ENCODE peak calls at places on chromosome 18, in ten cellular contexts. R, L, J, V, A, X, S, K, B and G are unnamed samples. For H3K27me3, the result is how much of the 10 kb centered on the place peaks cover.

GRCh38 chr18:5414546-5414945 is 119.0 kb upstream of the ZBTB14 start:
- DNase-seq in R (no peak), J (no peak), A (no peak), S (peak), L (no peak), V (no peak), X (no peak), K (no peak), B (no peak), G (no peak)

GRCh38 chr18:77112161-77112801 is 20.3 kb downstream of the MBP start:
- DNase-seq in X (no peak), R (peak), J (no peak), K (no peak), V (no peak), L (no peak), B (no peak), S (peak), A (no peak), G (no peak)

GRCh38 chr18:48859311-48860275 is 91.2 kb downstream of the SMAD7 start:
- DNase-seq in A (peak), X (no peak), S (peak), K (no peak), J (peak), L (no peak), B (no peak), V (no peak), R (no peak), G (no peak)

GRCh38 chr18:76380791-76381405 is 114.1 kb downstream of the ZNF516 start:
- DNase-seq in S (peak), L (no peak), V (no peak), J (no peak), B (no peak), R (peak), A (no peak), X (no peak), K (peak), G (no peak)

GRCh38 chr18:48875942-48876511 is 74.7 kb downstream of the SMAD7 start:
- DNase-seq in R (no peak), L (no peak), B (no peak), A (peak), X (no peak), J (peak), S (peak), V (no peak), K (no peak), G (no peak)

GRCh38 chr18:38963943-38964660 is 1398.5 kb upstream of the CELF4 start:
- DNase-seq in K (no peak), J (no peak), L (no peak), A (no peak), X (no peak), S (no peak), B (no peak), R (no peak), V (no peak), G (no peak)

GRCh38 chr18:1191341-1191740 is 286.7 kb downstream of the ADCYAP1 start:
- DNase-seq in X (no peak), S (no peak), L (no peak), A (no peak), R (no peak), J (no peak), V (no peak), K (no peak), B (no peak), G (no peak)

GRCh38 chr18:55110436-55110835 is 151.2 kb upstream of the CCDC68 start:
- DNase-seq in S (no peak), V (no peak), J (no peak), B (no peak), R (peak), A (no peak), L (no peak), X (no peak), K (no peak), G (no peak)

GRCh38 chr18:26457611-26458350 is 90.6 kb downstream of the KCTD1 start:
- DNase-seq in V (no peak), X (no peak), A (no peak), J (no peak), B (no peak), R (no peak), L (no peak), K (no peak), S (peak), G (no peak)

GRCh38 chr18:79393181-79393598 is 2.5 kb upstream of the NFATC1 start:
- DNase-seq in S (no peak), X (no peak), L (no peak), R (no peak), V (no peak), K (no peak), B (no peak), J (no peak), A (no peak), G (no peak)

GRCh38 chr18:70405051-70405450 is 116.2 kb downstream of the SOCS6 start:
- DNase-seq in K (no peak), V (no peak), L (no peak), R (no peak), S (no peak), J (no peak), A (no peak), B (no peak), X (no peak), G (peak)

GRCh38 chr18:57784816-57785144 is 18.3 kb downstream of the ATP8B1 start:
- DNase-seq in S (no peak), R (no peak), B (no peak), A (no peak), V (no peak), L (no peak), J (no peak), K (no peak), X (no peak), G (no peak)

GRCh38 chr18:68660355-68661183 is 54.3 kb downstream of the TMX3 start:
- DNase-seq in L (no peak), R (no peak), V (no peak), K (peak), J (no peak), S (peak), B (no peak), X (no peak), A (no peak), G (peak)

DNA sequence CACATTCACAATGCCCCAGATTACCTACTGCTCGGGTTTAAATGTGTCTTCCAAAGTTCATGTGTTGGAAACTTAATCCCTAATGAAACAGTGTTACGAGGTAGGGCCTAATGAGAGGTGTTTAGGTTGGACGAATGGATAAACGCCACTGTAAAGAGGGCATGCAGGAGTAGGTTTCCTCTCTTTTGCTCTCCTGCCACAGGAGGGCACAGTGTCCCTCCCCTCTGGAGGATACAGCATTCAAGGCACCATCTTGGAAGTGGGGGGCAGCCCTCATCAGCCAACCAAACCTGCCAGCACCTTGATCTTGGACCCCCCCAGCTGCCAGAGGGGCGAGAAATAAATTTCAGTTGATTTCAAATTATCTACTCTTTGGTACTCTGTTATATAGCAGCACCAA is 103.5 kb downstream of the TSHZ1 start:
- DNase-seq in R (no peak), K (no peak), A (no peak), X (no peak), V (no peak), S (no peak), B (no peak), L (no peak), J (no peak), G (no peak)
- TF ChIP-seq CTCF in R (no peak), K (no peak), A (no peak), X (no peak), V (no peak), S (peak), B (no peak), L (no peak), J (no peak), G (no peak)

DNA sequence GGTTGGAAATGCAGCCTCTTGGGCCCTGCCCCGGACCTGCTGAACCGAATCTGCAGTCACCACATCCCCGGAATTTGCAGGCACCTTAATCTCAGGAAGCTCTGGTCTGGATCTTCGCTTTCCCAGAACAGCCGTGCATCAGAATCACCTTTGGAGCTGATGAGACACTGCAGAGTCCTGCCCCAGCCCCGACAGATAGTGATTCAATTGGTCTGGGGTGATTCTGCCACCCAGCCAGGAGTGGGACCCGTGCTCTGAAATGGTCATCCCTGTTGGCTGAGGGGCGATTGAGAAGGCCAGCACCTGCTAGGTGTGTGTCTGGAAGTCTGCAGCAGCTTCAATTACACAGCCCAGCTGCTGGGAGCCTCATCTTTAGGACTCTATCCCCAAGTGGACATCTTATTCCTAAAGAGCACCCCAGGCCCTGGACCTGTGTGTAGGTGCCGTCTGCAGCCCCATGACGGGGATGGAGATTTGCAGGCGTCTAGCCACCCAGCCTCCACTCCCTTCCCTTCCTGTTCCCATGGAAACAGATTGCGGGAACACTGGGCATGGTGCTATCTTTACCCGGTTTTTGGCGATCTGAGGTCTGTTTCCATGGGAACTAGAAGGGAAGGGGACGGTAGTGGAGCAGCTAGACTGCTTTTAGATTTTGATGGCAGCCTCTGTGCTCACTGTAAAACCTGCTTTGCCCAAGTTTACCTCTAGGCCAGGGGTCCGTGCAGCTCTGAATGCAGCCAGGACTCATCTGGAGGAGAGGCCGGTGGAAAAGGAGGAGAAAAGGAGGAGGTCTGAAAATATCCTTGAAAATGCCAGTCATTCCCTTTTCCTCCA is 156.1 kb downstream of the LDLRAD4 start:
- DNase-seq in V (no peak), B (no peak), S (peak), A (no peak), L (no peak), K (no peak), R (no peak), J (no peak), X (no peak), G (no peak)
- H3K4me3 ChIP-seq in V (no peak), B (peak), S (no peak), A (no peak), L (no peak), K (no peak), R (no peak), J (peak), X (no peak), G (no peak)

GRCh38 chr18:7237670-7238272 is 6.9 kb downstream of the LRRC30 start:
- DNase-seq in J (no peak), R (no peak), A (no peak), K (no peak), S (no peak), L (no peak), B (no peak), X (no peak), V (no peak), G (no peak)

GRCh38 chr18:7242954-7243353 is 12.1 kb downstream of the LRRC30 start:
- DNase-seq in S (no peak), K (no peak), V (no peak), A (no peak), J (no peak), X (no peak), R (no peak), L (no peak), B (no peak), G (no peak)
- H3K27me3 ChIP-seq in S (under half), K (under half), V (under half), A (under half), J (under half), X (under half), R (under half), L (under half), B (under half), G (under half)

GRCh38 chr18:46214435-46214834 is 110.2 kb downstream of the HAUS1 start:
- DNase-seq in R (no peak), X (no peak), L (no peak), A (no peak), B (no peak), V (no peak), K (no peak), S (no peak), J (no peak), G (no peak)

GRCh38 chr18:46215902-46216723 is 111.9 kb downstream of the HAUS1 start:
- DNase-seq in X (no peak), A (no peak), L (no peak), K (no peak), V (no peak), B (no peak), S (no peak), R (no peak), J (no peak), G (peak)

GRCh38 chr18:46212398-46212797 is 108.2 kb downstream of the HAUS1 start:
- DNase-seq in B (no peak), V (no peak), S (no peak), X (no peak), J (no peak), L (no peak), R (no peak), K (no peak), A (no peak), G (no peak)

GRCh38 chr18:46211816-46212215 is 107.6 kb downstream of the HAUS1 start:
- DNase-seq in V (peak), K (no peak), J (no peak), A (no peak), L (no peak), R (no peak), B (no peak), S (no peak), X (no peak), G (peak)

DNA sequence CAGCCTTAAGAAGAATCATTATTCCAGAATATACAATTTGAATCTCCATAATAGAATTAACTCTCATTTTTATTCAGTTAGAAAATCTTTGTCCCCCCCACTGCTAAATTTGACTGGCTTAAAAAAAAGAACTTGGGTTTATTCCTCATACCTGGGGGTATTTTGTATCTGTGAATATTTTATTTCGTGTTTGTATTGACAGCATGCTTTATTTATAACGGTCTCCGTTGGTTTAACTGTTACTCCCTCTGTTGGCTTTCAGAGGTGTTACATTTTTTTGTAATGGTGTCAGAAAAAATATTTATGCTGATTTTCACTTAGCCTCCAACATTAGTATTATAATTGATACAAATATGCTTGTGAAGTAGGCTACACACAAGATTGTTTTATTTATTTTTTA is 109.1 kb downstream of the HAUS1 start:
- DNase-seq in A (no peak), V (no peak), J (no peak), X (no peak), R (no peak), S (peak), K (peak), L (no peak), B (no peak), G (peak)
- TF ChIP-seq CTCF in A (peak), V (peak), J (peak), X (peak), R (no peak), S (peak), K (peak), L (no peak), B (no peak), G (peak)

GRCh38 chr18:50155406-50155805 is 39.5 kb downstream of the MYO5B start:
- DNase-seq in K (no peak), A (no peak), V (no peak), L (no peak), S (no peak), X (no peak), R (no peak), J (no peak), B (no peak), G (peak)

GRCh38 chr18:50154420-50154819 is 40.5 kb downstream of the MYO5B start:
- DNase-seq in X (no peak), R (no peak), K (no peak), A (no peak), J (no peak), S (no peak), B (no peak), L (no peak), V (no peak), G (peak)

GRCh38 chr18:50152900-50153299 is 42.0 kb downstream of the MYO5B start:
- DNase-seq in R (no peak), X (no peak), L (no peak), B (no peak), A (no peak), S (no peak), V (no peak), J (no peak), K (no peak), G (peak)

GRCh38 chr18:50151876-50152275 is 43.1 kb downstream of the MYO5B start:
- DNase-seq in V (no peak), X (no peak), A (no peak), B (no peak), K (no peak), R (no peak), L (no peak), J (no peak), S (no peak), G (peak)
- H3K4me3 ChIP-seq in V (no peak), X (no peak), A (no peak), B (no peak), K (no peak), R (no peak), L (no peak), J (no peak), S (no peak), G (no peak)

GRCh38 chr18:44761812-44762211 is 81.1 kb downstream of the SETBP1 start:
- DNase-seq in R (no peak), J (no peak), S (no peak), K (no peak), B (no peak), V (no peak), X (no peak), L (peak), A (no peak), G (peak)

GRCh38 chr18:44758821-44759624 is 78.3 kb downstream of the SETBP1 start:
- DNase-seq in K (peak), L (no peak), X (no peak), R (no peak), A (no peak), S (no peak), J (no peak), B (no peak), V (peak), G (no peak)

GRCh38 chr18:44763327-44763726 is 82.6 kb downstream of the SETBP1 start:
- DNase-seq in S (no peak), R (no peak), J (no peak), V (no peak), B (no peak), X (no peak), L (no peak), K (no peak), A (no peak), G (no peak)

GRCh38 chr18:44764863-44765262 is 84.2 kb downstream of the SETBP1 start:
- DNase-seq in J (no peak), B (no peak), X (no peak), R (no peak), L (no peak), A (no peak), K (no peak), V (no peak), S (no peak), G (no peak)

GRCh38 chr18:44759925-44760342 is 79.2 kb downstream of the SETBP1 start:
- DNase-seq in A (no peak), S (no peak), R (no peak), X (no peak), J (no peak), L (no peak), V (peak), K (peak), B (no peak), G (no peak)
- H3K27me3 ChIP-seq in A (under half), S (under half), R (under half), X (under half), J (under half), L (under half), V (under half), K (under half), B (under half), G (under half)

GRCh38 chr18:50610349-50610748 is 50.5 kb downstream of the MAPK4 start:
- DNase-seq in L (no peak), K (no peak), X (no peak), B (no peak), R (no peak), S (peak), J (peak), A (no peak), V (no peak), G (no peak)
- TF ChIP-seq CTCF in L (no peak), K (peak), X (no peak), B (no peak), R (no peak), S (peak), J (peak), A (no peak), V (peak), G (no peak)